ENCODE peak calls at places on chromosomes 16 and 17, in four cellular contexts. K is GM13977; Z is PC-9; O is activated CD8-positive, alpha-beta T cell treated with anti-CD3 and anti-CD28 coated beads for 36 hours. G is an unnamed sample.

GRCh38 chr16:86598607-86599318 is 20.4 kb downstream of the FOXL1 start:
- DNase-seq in Z (no peak), K (no peak), O (no peak), G (no peak)

GRCh38 chr17:72891627-72892026 is 200.9 kb downstream of the SLC39A11 start:
- DNase-seq in Z (no peak), K (no peak), O (no peak), G (no peak)

GRCh38 chr16:85048921-85049562 is 21.4 kb downstream of the KIAA0513 start:
- DNase-seq in O (no peak), K (no peak), Z (no peak), G (no peak)

GRCh38 chr16:74449470-74449869 is 28.2 kb upstream of the CLEC18B start:
- DNase-seq in O (no peak), K (no peak), Z (no peak), G (no peak)

GRCh38 chr16:53546988-53547391 is 44.0 kb upstream of the AKTIP start:
- DNase-seq in K (no peak), Z (no peak), O (no peak), G (no peak)

GRCh38 chr17:38430316-38430715 is 2.1 kb downstream of the ARHGAP23 start:
- DNase-seq in K (no peak), O (no peak), Z (no peak), G (no peak)

GRCh38 chr17:17043668-17044226 is 1.5 kb downstream of the MPRIP start:
- DNase-seq in Z (peak; percentile 40), O (peak; percentile 24), K (no peak), G (no peak)

GRCh38 chr17:21250719-21251305 is 2.4 kb downstream of the NATD1 start:
- DNase-seq in K (no peak), Z (no peak), O (no peak), G (no peak)

GRCh38 chr17:38451030-38451839 is 23.0 kb downstream of the ARHGAP23 start:
- DNase-seq in K (no peak), O (no peak), Z (peak; percentile 79), G (no peak)

GRCh38 chr16:11076259-11077018 is 132.1 kb downstream of the CLEC16A start:
- DNase-seq in O (peak; percentile 93), K (peak; percentile 81), Z (no peak), G (peak; percentile 89)

GRCh38 chr16:50368410-50369132 is at the start of gene BRD7:
- DNase-seq in K (peak; percentile 96), O (peak; percentile 65), Z (peak; percentile 26), G (peak; percentile 93)
- TF ChIP-seq CTCF in K (peak; percentile 78), O (no peak), Z (no peak), G (peak; percentile 69)

GRCh38 chr16:1152123-1152638 is 725 bp upstream of the CACNA1H start:
- DNase-seq in O (peak; percentile 47), Z (no peak), K (no peak), G (no peak)

GRCh38 chr16:1154291-1154886 is 1.5 kb downstream of the CACNA1H start:
- DNase-seq in O (no peak), Z (no peak), K (no peak), G (no peak)

GRCh38 chr16:1153480-1154160 is 714 bp downstream of the CACNA1H start:
- DNase-seq in Z (no peak), K (no peak), O (peak; percentile 13), G (no peak)

GRCh38 chr16:1151424-1152122 is 1.3 kb upstream of the CACNA1H start:
- DNase-seq in K (no peak), Z (no peak), O (no peak), G (no peak)

DNA sequence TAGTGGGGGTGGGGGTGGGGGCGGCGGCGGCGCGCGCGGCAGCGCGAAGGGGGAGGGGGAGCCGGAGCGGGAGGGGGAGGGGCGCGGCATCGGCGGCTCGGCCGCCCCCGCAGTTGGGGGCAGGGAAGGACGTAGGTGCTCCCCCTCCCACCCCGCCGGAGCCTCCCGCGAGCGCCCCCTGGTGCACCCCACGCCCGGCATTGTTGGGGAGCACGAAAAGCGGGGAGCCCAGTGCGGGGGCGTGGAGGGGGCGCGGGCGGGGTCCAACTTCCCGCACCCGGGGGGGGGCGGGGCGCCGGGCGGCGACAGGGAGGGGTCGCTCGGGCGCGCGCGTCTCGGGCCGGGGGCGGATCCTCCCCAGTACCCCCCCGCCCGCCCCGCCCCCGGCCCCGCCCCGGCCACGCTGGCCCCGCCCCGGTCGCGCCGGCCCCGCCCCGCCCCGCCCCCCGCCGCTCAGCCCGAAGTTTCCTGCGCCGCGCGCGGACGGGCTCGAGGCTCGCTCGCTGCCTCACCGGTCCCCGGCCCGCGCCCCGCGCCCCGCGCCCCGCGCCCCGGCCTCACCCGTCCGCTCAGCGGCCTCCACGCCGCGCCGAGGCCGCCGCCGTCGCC is at the start of gene CACNA1H:
- DNase-seq in K (peak; percentile 82), O (peak; percentile 61), Z (no peak), G (no peak)
- TF ChIP-seq CTCF in K (no peak), O (peak; percentile 38), Z (no peak), G (no peak)

DNA sequence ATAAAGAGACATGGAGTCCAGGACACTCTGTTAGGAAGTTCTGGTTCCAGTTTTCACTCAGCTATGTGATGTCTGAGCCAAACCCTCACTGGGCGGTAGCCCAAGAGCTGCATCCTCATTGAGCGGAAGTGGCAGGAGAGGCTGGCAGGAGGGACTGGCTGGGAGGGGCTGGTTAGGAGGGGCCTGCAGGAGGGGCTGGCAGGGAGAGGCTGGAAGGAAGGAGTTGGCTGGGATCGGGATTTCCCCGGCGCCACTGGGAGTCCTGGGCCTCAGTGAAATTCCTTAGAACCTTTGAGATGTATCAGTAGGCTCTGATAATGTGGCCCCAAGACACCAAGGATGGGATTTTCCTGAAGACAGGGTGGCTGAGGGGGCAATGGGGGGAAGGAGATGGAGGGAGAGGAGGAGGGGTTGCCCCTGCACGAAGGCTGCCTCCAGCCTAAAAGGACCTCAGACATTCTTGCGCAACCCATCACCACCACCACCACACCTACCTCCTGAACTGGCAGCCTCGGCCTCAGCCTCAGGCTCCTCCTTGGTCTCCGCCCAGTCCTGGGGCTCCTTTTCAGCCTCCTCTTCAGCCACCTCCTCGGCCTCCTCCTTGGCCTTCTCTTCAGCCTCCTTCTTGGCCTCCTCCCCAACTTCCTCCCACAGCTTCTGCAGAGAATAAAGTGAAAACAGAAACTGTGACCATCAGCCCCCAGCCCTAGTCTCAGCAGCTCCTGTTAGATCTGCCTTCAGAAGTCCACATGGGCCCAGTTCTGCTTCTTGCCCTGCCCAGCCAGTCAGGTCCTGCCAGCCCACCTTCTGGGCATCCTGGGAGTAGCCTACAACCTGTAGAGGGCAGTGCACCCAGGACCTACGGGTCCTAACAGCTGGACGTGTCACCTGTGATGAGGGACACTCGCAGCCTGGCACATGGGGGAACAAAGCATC is 31.7 kb downstream of the CNGB1 start:
- DNase-seq in O (no peak), Z (no peak), K (no peak), G (no peak)
- TF ChIP-seq CTCF in O (no peak), Z (no peak), K (no peak), G (no peak)

GRCh38 chr17:28488154-28488883 is 14.9 kb downstream of the SLC13A2 start:
- DNase-seq in O (no peak), K (no peak), Z (no peak), G (no peak)
- TF ChIP-seq CTCF in O (no peak), K (no peak), Z (no peak), G (no peak)

DNA sequence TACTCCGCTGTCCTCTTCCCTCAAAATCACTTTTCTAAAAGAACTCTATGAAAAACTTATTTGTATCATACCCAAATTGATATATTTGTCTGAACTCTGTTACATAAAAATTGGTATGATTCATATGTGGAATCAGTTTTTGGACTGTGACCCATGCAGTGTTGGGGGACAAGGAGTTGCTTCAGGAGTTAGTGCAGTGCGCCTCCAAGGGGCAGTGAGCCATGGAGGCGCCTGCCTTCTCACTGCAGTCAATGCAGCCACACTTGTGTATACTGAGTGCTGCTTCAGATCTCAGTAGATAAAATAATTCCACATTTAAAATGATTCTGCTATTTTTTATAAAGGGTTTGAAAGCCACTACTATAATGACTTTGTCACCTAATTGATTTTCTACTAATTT is 32.5 kb downstream of the DGKE start:
- DNase-seq in O (no peak), K (no peak), Z (no peak), G (no peak)
- TF ChIP-seq CTCF in O (no peak), K (peak; percentile 30), Z (no peak), G (peak; percentile 32)

GRCh38 chr17:60129164-60129563 is 20.6 kb upstream of the CA4 start:
- DNase-seq in K (no peak), Z (no peak), O (no peak), G (no peak)
- TF ChIP-seq CTCF in K (no peak), Z (no peak), O (no peak), G (no peak)

GRCh38 chr16:66751992-66752322 is 548 bp upstream of the DYNC1LI2 start:
- DNase-seq in K (no peak), Z (no peak), O (no peak), G (no peak)
- TF ChIP-seq CTCF in K (no peak), Z (peak; percentile 62), O (peak; percentile 44), G (no peak)

DNA sequence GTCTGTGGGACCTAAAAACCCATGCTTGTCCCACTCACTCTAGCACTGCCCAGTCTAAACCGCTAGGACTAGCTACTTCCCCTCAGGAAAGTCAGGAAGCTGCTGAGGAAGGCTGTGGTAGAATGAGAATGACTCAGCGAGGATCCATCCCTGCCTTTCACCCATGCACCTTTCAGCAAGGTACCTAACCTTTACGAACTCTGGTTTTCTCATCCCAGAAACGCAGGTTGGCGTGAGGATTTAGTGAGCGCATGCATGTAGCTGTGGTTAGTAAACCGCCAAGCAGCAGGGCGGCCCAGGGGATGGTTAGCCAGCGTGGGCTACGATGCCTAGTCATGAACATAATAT is 26.3 kb upstream of the RFFL start:
- DNase-seq in Z (no peak), O (peak; percentile 71), K (peak; percentile 29), G (no peak)
- TF ChIP-seq CTCF in Z (no peak), O (no peak), K (no peak), G (no peak)

G was measured in GM10248.